ENCODE peak calls at places on chromosomes 5 and 9, in five cellular contexts. One of them, this sample, is unnamed. For H3K4me1 and H3K36me3, the result is how much of the 10 kb centered on the place peaks cover.

GRCh38 chr9:17614929-17615328 is 36.1 kb downstream of the SH3GL2 start:
- DNase-seq in BE2C: no peak
- DNase-seq in ovary: no peak
- DNase-seq in lower lobe of right lung: no peak
- DNase-seq in left ventricle myocardium inferior: no peak
- DNase-seq in this sample: no peak

GRCh38 chr5:143893638-143894037 is 81.7 kb downstream of the HMHB1 start:
- DNase-seq in left ventricle myocardium inferior: no peak
- DNase-seq in ovary: no peak
- DNase-seq in BE2C: peak
- DNase-seq in lower lobe of right lung: no peak
- DNase-seq in this sample: no peak

GRCh38 chr5:100595152-100595811 is 60.1 kb downstream of the FAM174A start:
- DNase-seq in lower lobe of right lung: peak
- DNase-seq in left ventricle myocardium inferior: peak
- DNase-seq in BE2C: no peak
- DNase-seq in ovary: no peak
- DNase-seq in this sample: no peak

GRCh38 chr9:11933926-11934325 is 759.3 kb upstream of the TYRP1 start:
- DNase-seq in ovary: no peak
- DNase-seq in lower lobe of right lung: no peak
- DNase-seq in left ventricle myocardium inferior: no peak
- DNase-seq in BE2C: no peak
- DNase-seq in this sample: no peak

GRCh38 chr9:126234681-126235349 is 91.8 kb upstream of the MVB12B start:
- DNase-seq in BE2C: no peak
- DNase-seq in ovary: no peak
- DNase-seq in lower lobe of right lung: no peak
- DNase-seq in left ventricle myocardium inferior: no peak
- DNase-seq in this sample: no peak

GRCh38 chr9:76646249-76646648 is 118.0 kb upstream of the PCA3 start:
- DNase-seq in left ventricle myocardium inferior: no peak
- DNase-seq in lower lobe of right lung: no peak
- DNase-seq in BE2C: peak
- DNase-seq in ovary: no peak
- DNase-seq in this sample: no peak

GRCh38 chr5:77638763-77639451 is 394 bp upstream of the OTP start:
- DNase-seq in ovary: no peak
- DNase-seq in BE2C: peak
- DNase-seq in lower lobe of right lung: no peak
- DNase-seq in left ventricle myocardium inferior: no peak
- DNase-seq in this sample: peak

GRCh38 chr9:22035591-22036011 is 26.5 kb upstream of the CDKN2B start:
- DNase-seq in BE2C: no peak
- DNase-seq in ovary: no peak
- DNase-seq in lower lobe of right lung: no peak
- DNase-seq in left ventricle myocardium inferior: no peak
- DNase-seq in this sample: no peak

GRCh38 chr9:132722564-132723065 is 52.4 kb downstream of the GTF3C4 start:
- DNase-seq in lower lobe of right lung: no peak
- DNase-seq in BE2C: no peak
- DNase-seq in ovary: no peak
- DNase-seq in left ventricle myocardium inferior: no peak
- DNase-seq in this sample: no peak

GRCh38 chr9:129898205-129898604 is 62.9 kb downstream of the USP20 start:
- DNase-seq in lower lobe of right lung: no peak
- DNase-seq in left ventricle myocardium inferior: no peak
- DNase-seq in BE2C: no peak
- DNase-seq in ovary: no peak
- DNase-seq in this sample: no peak

GRCh38 chr9:8365029-8365428 is 565.5 kb upstream of the DMAC1 start:
- DNase-seq in left ventricle myocardium inferior: no peak
- DNase-seq in BE2C: no peak
- DNase-seq in lower lobe of right lung: no peak
- DNase-seq in ovary: no peak
- DNase-seq in this sample: no peak

GRCh38 chr5:132489871-132490483 is 596 bp downstream of the IRF1 start:
- DNase-seq in left ventricle myocardium inferior: peak
- DNase-seq in BE2C: peak
- DNase-seq in lower lobe of right lung: peak
- DNase-seq in ovary: peak
- DNase-seq in this sample: peak
- TF ChIP-seq CTCF in left ventricle myocardium inferior: peak
- TF ChIP-seq CTCF in BE2C: no peak
- TF ChIP-seq CTCF in lower lobe of right lung: peak
- TF ChIP-seq CTCF in ovary: no peak
- TF ChIP-seq CTCF in this sample: peak

GRCh38 chr5:96816430-96816939 is 8.7 kb upstream of the ERAP1 start:
- DNase-seq in BE2C: no peak
- DNase-seq in left ventricle myocardium inferior: no peak
- DNase-seq in lower lobe of right lung: no peak
- DNase-seq in ovary: no peak
- DNase-seq in this sample: no peak
- H3K4me1 ChIP-seq in BE2C: under half
- H3K4me1 ChIP-seq in left ventricle myocardium inferior: under half
- H3K4me1 ChIP-seq in lower lobe of right lung: under half
- H3K4me1 ChIP-seq in ovary: under half
- H3K4me1 ChIP-seq in this sample: under half

DNA sequence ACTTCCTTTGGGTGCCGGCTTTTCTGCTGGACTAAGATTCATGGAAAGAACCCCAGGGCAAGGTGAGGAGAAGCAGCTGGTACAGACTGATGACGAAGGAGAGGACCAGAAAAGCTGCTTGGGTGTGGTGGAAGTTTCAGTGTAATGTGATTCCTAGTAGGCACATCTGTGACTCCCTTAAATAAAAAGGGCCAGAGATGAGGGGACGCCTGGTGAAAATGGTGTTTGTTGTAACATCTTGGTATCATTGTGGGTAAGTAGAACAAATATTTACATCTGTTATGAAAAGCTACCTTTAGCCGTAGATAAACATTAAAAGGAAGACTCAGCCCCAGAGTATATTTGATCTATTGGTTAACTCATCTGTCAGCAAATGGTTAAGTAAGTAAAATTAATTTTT is 33.8 kb downstream of the OTULINL start:
- DNase-seq in BE2C: no peak
- DNase-seq in lower lobe of right lung: no peak
- DNase-seq in ovary: no peak
- DNase-seq in left ventricle myocardium inferior: no peak
- DNase-seq in this sample: no peak
- H3K36me3 ChIP-seq in BE2C: under half
- H3K36me3 ChIP-seq in lower lobe of right lung: under half
- H3K36me3 ChIP-seq in ovary: under half
- H3K36me3 ChIP-seq in left ventricle myocardium inferior: under half
- H3K36me3 ChIP-seq in this sample: under half

GRCh38 chr9:3246231-3246630 is 279.6 kb downstream of the RFX3 start:
- DNase-seq in BE2C: no peak
- DNase-seq in left ventricle myocardium inferior: no peak
- DNase-seq in lower lobe of right lung: no peak
- DNase-seq in ovary: no peak
- DNase-seq in this sample: no peak
- TF ChIP-seq CTCF in BE2C: no peak
- TF ChIP-seq CTCF in left ventricle myocardium inferior: no peak
- TF ChIP-seq CTCF in lower lobe of right lung: no peak
- TF ChIP-seq CTCF in ovary: no peak
- TF ChIP-seq CTCF in this sample: no peak

GRCh38 chr5:175873090-175873454 is 1.7 kb downstream of the CPLX2 start:
- DNase-seq in left ventricle myocardium inferior: no peak
- DNase-seq in BE2C: peak
- DNase-seq in ovary: no peak
- DNase-seq in lower lobe of right lung: peak
- DNase-seq in this sample: no peak
- H3K4me1 ChIP-seq in left ventricle myocardium inferior: under half
- H3K4me1 ChIP-seq in BE2C: under half
- H3K4me1 ChIP-seq in ovary: under half
- H3K4me1 ChIP-seq in lower lobe of right lung: under half
- H3K4me1 ChIP-seq in this sample: under half

GRCh38 chr5:16691731-16692130 is 74.9 kb upstream of the RETREG1 start:
- DNase-seq in lower lobe of right lung: no peak
- DNase-seq in left ventricle myocardium inferior: no peak
- DNase-seq in ovary: no peak
- DNase-seq in BE2C: no peak
- DNase-seq in this sample: no peak
- H3K36me3 ChIP-seq in lower lobe of right lung: half or more
- H3K36me3 ChIP-seq in left ventricle myocardium inferior: under half
- H3K36me3 ChIP-seq in ovary: under half
- H3K36me3 ChIP-seq in BE2C: under half
- H3K36me3 ChIP-seq in this sample: under half

DNA sequence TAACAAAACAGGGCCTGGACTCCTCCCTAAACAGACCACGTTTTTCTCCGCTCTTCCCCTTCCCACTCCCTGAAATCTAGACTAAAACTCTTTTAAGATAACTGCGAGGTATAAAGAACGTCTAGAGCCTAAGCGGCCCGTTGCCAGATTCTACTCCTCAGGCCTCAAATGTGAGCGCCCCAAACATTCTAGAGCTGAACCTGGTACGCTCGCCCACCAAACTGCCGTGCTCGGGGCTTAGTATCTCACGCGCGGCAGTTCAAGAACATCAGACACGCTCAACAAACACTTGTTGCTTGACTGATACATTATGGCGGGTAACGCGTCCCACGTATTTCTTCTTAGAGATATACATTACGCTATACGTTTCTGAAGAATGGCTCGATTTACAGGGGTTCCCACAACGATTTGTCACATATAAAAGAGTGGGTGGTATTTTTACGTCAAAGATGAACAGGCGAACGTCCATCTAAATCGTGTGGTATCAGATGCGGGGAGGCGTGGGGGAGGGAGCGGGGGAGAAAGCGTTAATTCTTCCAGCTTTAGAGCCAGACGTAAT is 557 bp upstream of the SMIM27 start:
- DNase-seq in ovary: peak
- DNase-seq in left ventricle myocardium inferior: no peak
- DNase-seq in lower lobe of right lung: no peak
- DNase-seq in BE2C: peak
- DNase-seq in this sample: no peak
- TF ChIP-seq CTCF in ovary: no peak
- TF ChIP-seq CTCF in left ventricle myocardium inferior: no peak
- TF ChIP-seq CTCF in lower lobe of right lung: no peak
- TF ChIP-seq CTCF in BE2C: no peak
- TF ChIP-seq CTCF in this sample: no peak

GRCh38 chr5:81980598-81981260 is 8.9 kb downstream of the ATG10 start:
- DNase-seq in lower lobe of right lung: no peak
- DNase-seq in BE2C: no peak
- DNase-seq in ovary: no peak
- DNase-seq in left ventricle myocardium inferior: no peak
- DNase-seq in this sample: no peak
- H3K4me1 ChIP-seq in lower lobe of right lung: under half
- H3K4me1 ChIP-seq in BE2C: under half
- H3K4me1 ChIP-seq in ovary: under half
- H3K4me1 ChIP-seq in left ventricle myocardium inferior: under half
- H3K4me1 ChIP-seq in this sample: under half

GRCh38 chr9:134041649-134041962 is 16.3 kb downstream of the BRD3OS start:
- DNase-seq in lower lobe of right lung: no peak
- DNase-seq in BE2C: no peak
- DNase-seq in ovary: no peak
- DNase-seq in left ventricle myocardium inferior: no peak
- DNase-seq in this sample: peak
- H3K36me3 ChIP-seq in lower lobe of right lung: half or more
- H3K36me3 ChIP-seq in BE2C: half or more
- H3K36me3 ChIP-seq in ovary: under half
- H3K36me3 ChIP-seq in left ventricle myocardium inferior: half or more
- H3K36me3 ChIP-seq in this sample: under half

This sample was measured in kidney.